ENCODE peak calls at places on chromosomes 5 and 9, in nine cellular contexts. Z, A, X, O, Y, F, T, I and S are unnamed samples.
A peak's percentile ranks its signal among the peaks of the same experiment; 100 is the strongest.

GRCh38 chr5:67528953-67529352 is 332.4 kb upstream of the CD180 start:
- DNase-seq in Z (no peak), Y (no peak), F (no peak), I (no peak), T (no peak), O (no peak), X (no peak), A (no peak), S (no peak)

GRCh38 chr5:131622633-131623032 is 12.4 kb downstream of the RAPGEF6 start:
- DNase-seq in O (no peak), T (no peak), I (no peak), Z (no peak), A (no peak), X (no peak), Y (peak; percentile 79), F (peak; percentile 75), S (no peak)

GRCh38 chr9:110099236-110099741 is 108.7 kb downstream of the C9orf152 start:
- DNase-seq in A (no peak), X (no peak), Z (no peak), T (no peak), Y (peak; percentile 56), I (no peak), O (no peak), F (peak; percentile 66), S (no peak)

GRCh38 chr5:181259283-181259682 is 1.7 kb downstream of the TRIM52 start:
- DNase-seq in X (no peak), Y (no peak), O (no peak), I (no peak), A (no peak), T (no peak), F (no peak), Z (no peak), S (peak; percentile 26)

GRCh38 chr5:109234381-109234780 is 175.4 kb downstream of the PJA2 start:
- DNase-seq in O (no peak), T (no peak), Y (no peak), I (no peak), F (no peak), A (no peak), Z (no peak), X (no peak), S (no peak)

GRCh38 chr9:94799578-94800264 is 73.2 kb downstream of the AOPEP start:
- DNase-seq in T (no peak), Y (peak; percentile 40), Z (no peak), X (no peak), F (peak; percentile 47), A (no peak), I (no peak), O (peak; percentile 10), S (peak; percentile 67)

GRCh38 chr9:27088981-27089380 is 20.0 kb upstream of the TEK start:
- DNase-seq in X (no peak), I (no peak), O (no peak), F (no peak), T (no peak), Y (no peak), Z (no peak), A (no peak), S (no peak)

GRCh38 chr5:96582343-96582742 is 79.8 kb upstream of the CAST start:
- DNase-seq in A (no peak), F (no peak), I (no peak), Z (no peak), O (peak; percentile 81), X (no peak), Y (no peak), T (no peak), S (no peak)

GRCh38 chr5:43073597-43074546 is 33.8 kb upstream of the ANXA2R start:
- DNase-seq in F (peak; percentile 21), A (peak; percentile 40), Z (no peak), T (peak; percentile 50), O (peak; percentile 52), X (peak; percentile 32), Y (peak; percentile 74), I (no peak), S (peak; percentile 41)

GRCh38 chr9:110835859-110836271 is 167.3 kb downstream of the MUSK start:
- DNase-seq in I (no peak), Z (no peak), X (no peak), Y (no peak), T (no peak), A (no peak), O (no peak), F (no peak), S (no peak)

DNA sequence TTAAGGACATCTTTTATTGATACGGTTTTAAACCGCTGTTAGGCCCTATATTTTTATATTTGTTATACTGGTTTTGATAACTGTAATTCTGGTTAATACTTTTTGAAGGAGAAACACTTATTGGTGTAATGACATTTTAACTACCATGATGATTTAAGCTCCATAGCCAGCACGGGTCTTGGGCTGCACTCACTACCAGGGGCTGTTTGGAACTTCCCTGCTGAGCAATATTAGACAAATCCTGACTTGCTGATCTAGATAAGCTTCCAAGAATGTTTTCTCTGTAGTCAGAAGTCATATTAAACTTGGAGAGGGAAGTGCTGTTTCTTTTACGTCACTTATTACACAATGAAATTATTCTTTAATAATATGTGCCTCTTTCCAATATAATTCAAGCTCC is 540.0 kb upstream of the GRAMD2B start:
- DNase-seq in I (no peak), T (no peak), Y (no peak), Z (no peak), A (no peak), O (no peak), X (no peak), F (peak; percentile 91), S (no peak)
- H3K9me3 ChIP-seq in I (no peaks in the 10 kb centered on the region), T (no peaks in the 10 kb centered on the region), Y (no peaks in the 10 kb centered on the region), Z (no peaks in the 10 kb centered on the region), A (no peaks in the 10 kb centered on the region), O (no peaks in the 10 kb centered on the region), X (no peaks in the 10 kb centered on the region), F (no peaks in the 10 kb centered on the region), S (no peaks in the 10 kb centered on the region)

DNA sequence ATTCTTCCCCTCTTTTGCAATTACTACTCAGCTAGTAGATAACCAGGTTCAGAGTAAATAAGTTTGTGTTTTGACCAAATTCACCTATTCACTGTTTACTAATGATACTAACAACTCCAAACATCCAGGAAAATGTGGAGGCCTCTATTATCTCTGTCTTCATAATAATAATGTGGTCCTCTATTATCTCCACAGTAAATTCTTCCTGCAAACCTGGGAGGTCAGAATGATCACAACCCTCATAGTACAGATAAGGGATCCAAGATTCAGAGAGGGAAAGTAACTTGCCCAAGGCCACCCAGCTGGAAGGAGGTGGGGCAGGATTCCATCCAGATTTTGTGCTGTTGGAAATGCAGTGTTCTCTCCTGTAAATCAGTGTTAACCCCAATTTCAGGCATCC is 9.6 kb upstream of the MSX2 start:
- DNase-seq in X (no peak), O (no peak), T (no peak), A (no peak), F (no peak), I (no peak), Z (no peak), Y (no peak), S (no peak)
- H3K4me3 ChIP-seq in X (no peak overlapping the region), O (no peak overlapping the region), T (no peak overlapping the region), A (no peak overlapping the region), F (no peak overlapping the region), I (no peak overlapping the region), Z (no peak overlapping the region), Y (no peak overlapping the region), S (no peak overlapping the region)

DNA sequence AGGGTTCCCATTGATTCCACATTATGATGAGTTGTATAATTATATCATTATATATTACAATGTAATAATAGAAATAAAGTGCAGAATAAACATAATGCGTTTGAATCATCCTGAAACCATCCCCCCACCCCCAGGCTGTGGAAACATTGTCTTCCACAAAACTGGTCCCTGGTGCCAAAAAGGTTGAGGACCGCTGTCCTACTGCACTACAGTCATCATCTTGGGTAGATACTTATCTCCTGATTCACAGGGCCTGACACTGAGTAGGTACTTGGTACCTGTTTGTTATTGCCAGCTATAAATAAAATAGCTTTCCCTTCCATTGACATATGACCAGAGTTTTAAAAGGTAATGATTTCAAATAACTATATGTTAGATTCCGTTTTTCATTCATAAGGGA is 25.6 kb downstream of the ANP32B start:
- DNase-seq in A (no peak), Y (no peak), Z (no peak), X (no peak), F (peak; percentile 6), O (no peak), T (no peak), I (no peak), S (no peak)
- H3K36me3 ChIP-seq in A (peaks cover 42% of the 10 kb centered on the region), Y (peaks cover 96% of the 10 kb centered on the region), Z (peaks cover 84% of the 10 kb centered on the region), X (peaks cover 85% of the 10 kb centered on the region), F (peaks cover 46% of the 10 kb centered on the region), O (peaks cover 23% of the 10 kb centered on the region), T (no peaks in the 10 kb centered on the region), I (peaks cover 7% of the 10 kb centered on the region), S (peaks cover 99% of the 10 kb centered on the region)

GRCh38 chr5:141430332-141431113 is at the start of gene PCDHGA12:
- DNase-seq in A (peak; percentile 86), Z (no peak), O (peak; percentile 2), X (no peak), I (no peak), T (peak; percentile 67), F (peak; percentile 82), Y (no peak), S (no peak)
- H3K9me3 ChIP-seq in A (no peaks in the 10 kb centered on the region), Z (peaks cover 11% of the 10 kb centered on the region), O (peaks cover 2% of the 10 kb centered on the region), X (peaks cover 8% of the 10 kb centered on the region), I (no peaks in the 10 kb centered on the region), T (peaks cover 2% of the 10 kb centered on the region), F (peaks cover 44% of the 10 kb centered on the region), Y (peaks cover 3% of the 10 kb centered on the region), S (peaks cover 29% of the 10 kb centered on the region)

GRCh38 chr9:113350338-113350672 is 964 bp downstream of the BSPRY start:
- DNase-seq in Z (no peak), I (no peak), A (peak; percentile 43), X (no peak), Y (no peak), T (no peak), O (no peak), F (no peak), S (no peak)

GRCh38 chr9:113347479-113347878 is 1.9 kb upstream of the BSPRY start:
- DNase-seq in X (no peak), T (no peak), Z (no peak), A (no peak), F (no peak), O (no peak), Y (no peak), I (no peak), S (no peak)

GRCh38 chr9:113349434-113350337 is at the start of gene BSPRY:
- DNase-seq in Z (no peak), A (peak; percentile 65), I (peak; percentile 68), O (peak; percentile 57), Y (no peak), T (no peak), X (peak; percentile 18), F (no peak), S (no peak)

GRCh38 chr9:113350937-113351336 is 1.6 kb downstream of the BSPRY start:
- DNase-seq in F (no peak), Y (no peak), T (no peak), Z (no peak), I (no peak), X (no peak), O (no peak), A (peak; percentile 62), S (no peak)

DNA sequence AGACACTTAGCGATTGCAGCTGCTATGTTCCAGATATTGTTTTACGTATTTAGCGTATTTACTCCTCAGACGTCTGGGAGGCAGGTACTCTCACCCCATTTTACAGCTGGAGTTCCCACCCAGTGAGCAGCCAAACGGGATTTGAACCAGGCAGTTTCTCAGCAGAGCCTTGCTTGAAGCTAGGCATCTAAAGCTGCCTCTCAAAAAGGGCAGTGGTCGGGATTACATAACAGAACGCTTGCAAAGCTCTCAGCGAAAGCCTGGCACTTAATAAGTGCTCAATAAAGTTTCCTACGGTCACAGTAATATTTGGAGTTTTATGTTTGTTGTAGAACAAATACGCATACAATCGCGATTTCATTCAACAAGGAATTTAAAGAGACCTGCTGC is 302 bp upstream of the BSPRY start:
- DNase-seq in F (no peak), Z (no peak), I (no peak), O (no peak), Y (peak; percentile 13), X (no peak), T (no peak), A (no peak), S (no peak)
- H3K4me3 ChIP-seq in F (no peak overlapping the region), Z (no peak overlapping the region), I (peak overlapping the region; percentile 90), O (peak overlapping the region; percentile 88), Y (no peak overlapping the region), X (peak overlapping the region; percentile 72), T (no peak overlapping the region), A (peak overlapping the region; percentile 41), S (no peak overlapping the region)